ENCODE peak calls at places on chromosomes 11 and 22, in four cellular contexts. O, M, V and H are unnamed samples.

GRCh38 chr11:73980001-73980960 is 2.4 kb downstream of the UCP2 start:
- DNase-seq in O (peak; percentile 17), M (peak; percentile 72), V (peak; percentile 59), H (no peak)

GRCh38 chr11:35376613-35377012 is 42.7 kb downstream of the SLC1A2 start:
- DNase-seq in O (no peak), M (no peak), V (no peak), H (no peak)

GRCh38 chr22:18023509-18024275 is 669 bp downstream of the MICAL3 start:
- DNase-seq in O (peak; percentile 86), M (peak; percentile 50), V (no peak), H (peak; percentile 62)

GRCh38 chr11:103395612-103396011 is 286.4 kb downstream of the DYNC2H1 start:
- DNase-seq in O (no peak), M (no peak), V (no peak), H (no peak)

GRCh38 chr11:78239781-78240180 is 51.1 kb downstream of the USP35 start:
- DNase-seq in O (no peak), M (no peak), V (no peak), H (no peak)

GRCh38 chr11:20156876-20157613 is 3.2 kb downstream of the DBX1 start:
- DNase-seq in O (no peak), M (peak; percentile 15), V (no peak), H (no peak)

GRCh38 chr11:126421243-126421642 is 65.8 kb downstream of the ST3GAL4 start:
- DNase-seq in O (no peak), M (no peak), V (no peak), H (no peak)

GRCh38 chr11:9748361-9748970 is 84.6 kb downstream of the SWAP70 start:
- DNase-seq in O (peak; percentile 83), M (peak; percentile 46), V (peak; percentile 54), H (peak; percentile 34)

GRCh38 chr11:9016916-9017642 is 13.3 kb upstream of the NRIP3 start:
- DNase-seq in O (no peak), M (no peak), V (no peak), H (no peak)

GRCh38 chr11:27183672-27184457 is 143.2 kb downstream of the BBOX1 start:
- DNase-seq in O (peak; percentile 82), M (no peak), V (no peak), H (peak; percentile 62)

GRCh38 chr11:114196994-114197702 is 99.1 kb upstream of the NNMT start:
- DNase-seq in O (peak; percentile 44), M (no peak), V (no peak), H (no peak)

GRCh38 chr11:48129697-48130395 is 86.8 kb upstream of the OR4B1 start:
- DNase-seq in O (no peak), M (no peak), V (no peak), H (no peak)

DNA sequence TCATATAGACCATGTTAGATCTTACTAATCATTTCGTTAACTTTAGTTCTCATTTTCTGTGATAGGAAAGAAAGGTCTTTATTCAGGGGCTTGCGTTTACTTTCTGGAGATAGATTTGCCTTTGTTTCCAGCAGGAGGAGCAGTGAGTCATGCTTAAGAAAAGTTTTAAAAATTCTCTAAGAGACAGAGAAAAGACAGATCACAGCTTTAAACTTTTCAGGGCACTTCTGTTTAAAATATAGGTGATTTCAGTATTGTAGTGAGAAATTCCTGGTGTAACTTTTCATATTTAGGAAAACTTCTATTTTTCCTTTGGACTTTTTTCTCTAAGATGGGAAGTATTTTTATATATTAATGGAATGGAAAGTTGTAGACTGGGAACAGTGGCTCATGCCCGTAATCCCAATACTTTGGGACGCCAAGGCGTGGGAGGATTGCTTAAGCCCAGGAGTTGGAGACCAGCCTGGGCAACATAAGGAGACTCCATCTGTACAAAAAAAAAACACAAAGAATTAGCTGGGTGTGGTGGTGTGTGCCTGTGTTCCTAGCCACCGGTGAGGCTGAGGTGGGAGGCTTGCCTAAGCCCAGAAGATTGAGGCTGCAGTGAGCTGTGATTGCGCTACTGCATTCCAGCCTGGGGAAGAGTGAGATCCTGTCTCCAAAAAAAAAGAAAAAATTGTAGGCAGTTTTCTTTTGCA is 60.3 kb downstream of the ATXN10 start:
- DNase-seq in O (peak; percentile 52), M (no peak), V (no peak), H (no peak)
- TF ChIP-seq CTCF in O (peak; percentile 50), M (no peak), V (no peak), H (peak; percentile 52)

GRCh38 chr11:133911169-133911568 is 45.6 kb downstream of the IGSF9B start:
- DNase-seq in O (no peak), M (no peak), V (no peak), H (no peak)
- TF ChIP-seq CTCF in O (no peak), M (no peak), V (no peak), H (no peak)

DNA sequence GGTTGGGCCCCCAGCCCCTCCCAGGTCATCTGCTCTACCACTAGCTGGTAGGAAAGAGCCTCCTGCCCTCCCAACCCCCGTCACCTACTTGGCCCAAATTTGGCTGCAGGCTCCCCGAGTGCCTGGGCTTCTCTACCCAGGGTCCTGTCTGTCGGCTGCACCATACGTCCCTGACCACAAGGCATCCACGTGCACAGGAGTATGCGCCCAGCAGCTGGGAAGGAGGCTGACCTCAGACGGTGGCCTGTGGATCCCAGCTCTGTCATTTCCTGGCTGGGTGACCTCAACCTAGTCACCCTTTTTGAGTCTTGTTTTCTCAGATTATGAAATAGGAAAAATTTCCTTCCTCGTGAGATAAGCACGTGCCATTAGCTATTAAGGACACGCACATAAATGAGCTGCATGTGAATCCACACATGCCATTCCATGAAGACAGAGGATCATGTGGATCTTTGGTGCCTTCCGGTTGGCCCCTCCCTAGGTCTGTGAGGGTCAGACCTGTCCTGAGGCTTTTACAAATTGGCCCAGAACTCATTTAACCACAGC is 13.7 kb downstream of the CYB561A3 start:
- DNase-seq in O (peak; percentile 10), M (no peak), V (peak; percentile 66), H (no peak)
- TF ChIP-seq CTCF in O (no peak), M (no peak), V (no peak), H (no peak)

GRCh38 chr11:30018443-30018842 is 1.6 kb upstream of the KCNA4 start:
- DNase-seq in O (no peak), M (no peak), V (no peak), H (no peak)

GRCh38 chr11:30017467-30017895 is 651 bp upstream of the KCNA4 start:
- DNase-seq in O (no peak), M (no peak), V (no peak), H (no peak)

GRCh38 chr11:30019481-30019880 is 2.7 kb upstream of the KCNA4 start:
- DNase-seq in O (no peak), M (no peak), V (no peak), H (no peak)

GRCh38 chr11:30015725-30016449 is 943 bp downstream of the KCNA4 start:
- DNase-seq in O (no peak), M (no peak), V (no peak), H (no peak)

DNA sequence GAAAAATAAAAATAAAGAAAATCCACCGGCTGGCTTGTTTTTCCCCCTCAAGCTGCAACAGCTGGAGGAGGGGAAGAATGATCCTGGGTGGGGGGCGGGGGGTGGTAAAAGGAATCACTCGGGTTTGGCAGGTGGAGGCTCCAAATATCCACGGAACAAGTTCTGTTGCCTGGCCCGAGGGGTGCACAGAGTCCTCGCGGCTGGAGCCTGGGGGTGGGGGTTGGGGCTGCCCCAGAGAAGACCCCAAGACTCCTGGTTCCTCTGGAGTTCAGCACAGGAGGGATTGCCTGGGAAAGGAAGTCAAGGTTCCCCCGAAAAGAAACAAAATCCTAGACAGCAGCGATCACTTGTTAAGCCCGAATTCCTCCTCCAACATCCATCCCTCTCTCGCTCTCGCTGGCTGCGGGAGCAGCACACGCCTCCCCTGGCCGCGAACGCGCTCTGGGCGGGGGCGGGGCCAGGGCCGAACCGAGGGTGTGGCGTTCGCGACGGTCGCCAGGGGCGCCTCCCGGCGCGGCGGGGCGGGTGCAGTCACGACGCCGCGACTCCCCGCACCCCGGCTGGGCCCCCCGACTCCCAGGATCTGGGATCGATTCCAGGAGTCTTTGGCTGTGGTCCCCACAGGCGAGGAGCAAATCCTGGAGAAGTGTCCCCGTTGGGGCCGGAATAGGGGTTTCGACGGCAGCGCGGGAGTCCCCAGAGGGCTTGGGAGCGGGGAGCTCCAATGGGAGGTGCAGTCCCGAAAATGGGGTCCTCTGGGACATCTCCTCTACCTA is at the start of gene KCNA4:
- DNase-seq in O (no peak), M (no peak), V (no peak), H (no peak)
- TF ChIP-seq CTCF in O (no peak), M (no peak), V (no peak), H (no peak)

GRCh38 chr22:20084547-20085413 is 4.7 kb downstream of the DGCR8 start:
- DNase-seq in O (no peak), M (no peak), V (no peak), H (no peak)
- TF ChIP-seq CTCF in O (peak; percentile 12), M (no peak), V (peak; percentile 1), H (peak; percentile 21)

GRCh38 chr11:72072348-72072747 is 8.0 kb downstream of the NUMA1 start:
- DNase-seq in O (peak; percentile 71), M (no peak), V (no peak), H (peak; percentile 25)

GRCh38 chr11:72075756-72076155 is 4.6 kb downstream of the NUMA1 start:
- DNase-seq in O (no peak), M (no peak), V (no peak), H (no peak)

GRCh38 chr11:72070486-72070885 is 9.9 kb downstream of the NUMA1 start:
- DNase-seq in O (no peak), M (no peak), V (no peak), H (no peak)

GRCh38 chr11:72078477-72078876 is 1.9 kb downstream of the NUMA1 start:
- DNase-seq in O (no peak), M (no peak), V (no peak), H (no peak)

GRCh38 chr11:72075109-72075508 is 5.2 kb downstream of the NUMA1 start:
- DNase-seq in O (no peak), M (no peak), V (no peak), H (no peak)
- TF ChIP-seq CTCF in O (peak; percentile 8), M (no peak), V (peak; percentile 47), H (peak; percentile 9)

GRCh38 chr11:107598225-107599139 is 7.5 kb downstream of the ELMOD1 start:
- DNase-seq in O (no peak), M (no peak), V (no peak), H (no peak)
- TF ChIP-seq CTCF in O (peak; percentile 20), M (no peak), V (peak; percentile 27), H (peak; percentile 34)

GRCh38 chr11:66868082-66868725 is 11.3 kb downstream of the LRFN4 start:
- DNase-seq in O (no peak), M (no peak), V (no peak), H (no peak)

GRCh38 chr11:66866007-66866406 is 9.1 kb downstream of the LRFN4 start:
- DNase-seq in O (no peak), M (no peak), V (no peak), H (no peak)

GRCh38 chr11:66868726-66869291 is 11.9 kb downstream of the LRFN4 start:
- DNase-seq in O (no peak), M (peak; percentile 70), V (peak; percentile 44), H (no peak)

GRCh38 chr11:66866420-66867010 is 9.7 kb downstream of the LRFN4 start:
- DNase-seq in O (no peak), M (no peak), V (no peak), H (no peak)

DNA sequence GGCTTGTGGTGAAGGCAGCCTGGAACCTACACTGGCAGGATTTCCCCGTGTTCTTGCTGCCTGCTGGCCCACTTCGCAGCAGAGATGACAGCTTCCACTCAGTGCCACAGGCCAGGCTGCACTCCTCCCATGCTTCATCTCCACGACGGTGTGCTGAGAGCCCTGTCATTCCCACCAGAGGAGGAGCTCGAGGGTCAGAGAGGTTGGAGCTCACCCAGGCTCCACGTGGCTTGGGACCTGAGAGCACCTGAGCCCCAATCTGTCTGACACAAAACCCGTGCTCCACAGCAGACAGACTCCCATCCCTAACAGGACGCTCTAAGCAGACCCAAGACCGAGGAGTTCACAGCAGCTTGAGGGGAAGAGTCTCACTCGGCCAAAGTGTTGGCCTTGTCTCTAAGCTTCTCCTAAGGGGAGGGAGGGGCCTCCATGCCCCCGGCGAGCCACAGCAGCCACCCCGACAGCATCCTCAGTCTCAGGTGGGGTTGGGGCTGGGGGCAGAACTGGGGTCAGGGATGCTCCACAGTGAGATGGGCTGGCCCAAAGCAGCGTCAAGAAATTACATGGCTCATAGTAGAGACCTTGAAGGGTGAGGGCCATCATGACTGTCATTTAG is 10.7 kb downstream of the LRFN4 start:
- DNase-seq in O (no peak), M (no peak), V (no peak), H (no peak)
- TF ChIP-seq CTCF in O (no peak), M (no peak), V (no peak), H (no peak)